ENCODE peak calls at places on chromosomes 6 and 20, in ten cellular contexts. One of them, this sample, is unnamed.

GRCh38 chr6:154343473-154344308 is 12.9 kb downstream of the IPCEF1 start:
- DNase-seq in IMR-90: peak
- DNase-seq in gastrocnemius medialis: no peak
- DNase-seq in HCT116: peak
- DNase-seq in H1: peak
- DNase-seq in right lobe of liver: no peak
- DNase-seq in body of pancreas: peak
- DNase-seq in breast epithelium: peak
- DNase-seq in thyroid gland: peak
- DNase-seq in tibial nerve: no peak
- DNase-seq in this sample: peak

GRCh38 chr20:32018269-32019155 is 8.3 kb downstream of the CCM2L start:
- DNase-seq in IMR-90: no peak
- DNase-seq in gastrocnemius medialis: peak
- DNase-seq in HCT116: peak
- DNase-seq in H1: peak
- DNase-seq in right lobe of liver: peak
- DNase-seq in body of pancreas: peak
- DNase-seq in breast epithelium: peak
- DNase-seq in thyroid gland: peak
- DNase-seq in tibial nerve: peak
- DNase-seq in this sample: peak

GRCh38 chr20:4545526-4545925 is 176.2 kb upstream of the PRND start:
- DNase-seq in IMR-90: peak
- DNase-seq in gastrocnemius medialis: no peak
- DNase-seq in HCT116: no peak
- DNase-seq in H1: no peak
- DNase-seq in right lobe of liver: no peak
- DNase-seq in body of pancreas: no peak
- DNase-seq in breast epithelium: no peak
- DNase-seq in thyroid gland: no peak
- DNase-seq in tibial nerve: no peak
- DNase-seq in this sample: no peak

GRCh38 chr6:39076993-39077535 is 28.5 kb downstream of the GLP1R start:
- DNase-seq in IMR-90: no peak
- DNase-seq in gastrocnemius medialis: no peak
- DNase-seq in HCT116: no peak
- DNase-seq in H1: no peak
- DNase-seq in right lobe of liver: no peak
- DNase-seq in body of pancreas: no peak
- DNase-seq in breast epithelium: no peak
- DNase-seq in thyroid gland: no peak
- DNase-seq in tibial nerve: no peak
- DNase-seq in this sample: no peak

GRCh38 chr6:75850026-75850385 is 101.0 kb downstream of the MYO6 start:
- DNase-seq in IMR-90: no peak
- DNase-seq in gastrocnemius medialis: no peak
- DNase-seq in HCT116: no peak
- DNase-seq in H1: no peak
- DNase-seq in right lobe of liver: no peak
- DNase-seq in body of pancreas: no peak
- DNase-seq in breast epithelium: no peak
- DNase-seq in thyroid gland: no peak
- DNase-seq in tibial nerve: no peak
- DNase-seq in this sample: no peak

GRCh38 chr20:11982289-11982957 is 64.7 kb downstream of the BTBD3 start:
- DNase-seq in IMR-90: no peak
- DNase-seq in gastrocnemius medialis: no peak
- DNase-seq in HCT116: no peak
- DNase-seq in H1: no peak
- DNase-seq in right lobe of liver: no peak
- DNase-seq in body of pancreas: peak
- DNase-seq in breast epithelium: no peak
- DNase-seq in thyroid gland: no peak
- DNase-seq in tibial nerve: no peak
- DNase-seq in this sample: no peak

GRCh38 chr6:21831531-21832291 is 238.2 kb downstream of the SOX4 start:
- DNase-seq in IMR-90: peak
- DNase-seq in gastrocnemius medialis: no peak
- DNase-seq in HCT116: no peak
- DNase-seq in H1: no peak
- DNase-seq in right lobe of liver: no peak
- DNase-seq in body of pancreas: no peak
- DNase-seq in breast epithelium: no peak
- DNase-seq in thyroid gland: no peak
- DNase-seq in tibial nerve: no peak
- DNase-seq in this sample: no peak

GRCh38 chr6:144036064-144036873 is 28.2 kb upstream of the PLAGL1 start:
- DNase-seq in IMR-90: peak
- DNase-seq in gastrocnemius medialis: no peak
- DNase-seq in HCT116: no peak
- DNase-seq in H1: no peak
- DNase-seq in right lobe of liver: no peak
- DNase-seq in body of pancreas: no peak
- DNase-seq in breast epithelium: no peak
- DNase-seq in thyroid gland: peak
- DNase-seq in tibial nerve: no peak
- DNase-seq in this sample: no peak

GRCh38 chr6:90940812-90941481 is 354.1 kb upstream of the MAP3K7 start:
- DNase-seq in IMR-90: peak
- DNase-seq in gastrocnemius medialis: no peak
- DNase-seq in HCT116: peak
- DNase-seq in H1: no peak
- DNase-seq in right lobe of liver: no peak
- DNase-seq in body of pancreas: no peak
- DNase-seq in breast epithelium: no peak
- DNase-seq in thyroid gland: no peak
- DNase-seq in tibial nerve: no peak
- DNase-seq in this sample: no peak

GRCh38 chr20:37803476-37804307 is 99.2 kb upstream of the VSTM2L start:
- DNase-seq in IMR-90: no peak
- DNase-seq in gastrocnemius medialis: no peak
- DNase-seq in HCT116: no peak
- DNase-seq in H1: no peak
- DNase-seq in right lobe of liver: no peak
- DNase-seq in body of pancreas: no peak
- DNase-seq in breast epithelium: no peak
- DNase-seq in thyroid gland: peak
- DNase-seq in tibial nerve: no peak
- DNase-seq in this sample: no peak

GRCh38 chr6:42239736-42240375 is 22.2 kb upstream of the MRPS10 start:
- DNase-seq in IMR-90: peak
- DNase-seq in gastrocnemius medialis: no peak
- DNase-seq in HCT116: no peak
- DNase-seq in H1: no peak
- DNase-seq in right lobe of liver: no peak
- DNase-seq in body of pancreas: no peak
- DNase-seq in breast epithelium: no peak
- DNase-seq in thyroid gland: no peak
- DNase-seq in tibial nerve: no peak
- DNase-seq in this sample: no peak
- TF ChIP-seq POLR2A in IMR-90: no peak
- TF ChIP-seq POLR2A in gastrocnemius medialis: no peak
- TF ChIP-seq POLR2A in HCT116: no peak
- TF ChIP-seq POLR2A in H1: no peak
- TF ChIP-seq POLR2A in right lobe of liver: no peak
- TF ChIP-seq POLR2A in body of pancreas: no peak
- TF ChIP-seq POLR2A in breast epithelium: no peak
- TF ChIP-seq POLR2A in thyroid gland: no peak
- TF ChIP-seq POLR2A in tibial nerve: no peak
- TF ChIP-seq POLR2A in this sample: no peak

GRCh38 chr20:23130622-23130916 is 44.4 kb upstream of the CD93 start:
- DNase-seq in IMR-90: no peak
- DNase-seq in gastrocnemius medialis: peak
- DNase-seq in HCT116: no peak
- DNase-seq in H1: no peak
- DNase-seq in right lobe of liver: no peak
- DNase-seq in body of pancreas: no peak
- DNase-seq in breast epithelium: no peak
- DNase-seq in thyroid gland: no peak
- DNase-seq in tibial nerve: no peak
- DNase-seq in this sample: no peak

GRCh38 chr20:23131766-23132165 is 45.6 kb upstream of the CD93 start:
- DNase-seq in IMR-90: no peak
- DNase-seq in gastrocnemius medialis: peak
- DNase-seq in HCT116: no peak
- DNase-seq in H1: no peak
- DNase-seq in right lobe of liver: no peak
- DNase-seq in body of pancreas: no peak
- DNase-seq in breast epithelium: no peak
- DNase-seq in thyroid gland: no peak
- DNase-seq in tibial nerve: no peak
- DNase-seq in this sample: no peak

GRCh38 chr20:23132293-23132929 is 46.3 kb upstream of the CD93 start:
- DNase-seq in IMR-90: no peak
- DNase-seq in gastrocnemius medialis: peak
- DNase-seq in HCT116: no peak
- DNase-seq in H1: no peak
- DNase-seq in right lobe of liver: no peak
- DNase-seq in body of pancreas: peak
- DNase-seq in breast epithelium: no peak
- DNase-seq in thyroid gland: no peak
- DNase-seq in tibial nerve: no peak
- DNase-seq in this sample: no peak

GRCh38 chr20:23133560-23133998 is 47.5 kb upstream of the CD93 start:
- DNase-seq in IMR-90: no peak
- DNase-seq in gastrocnemius medialis: peak
- DNase-seq in HCT116: no peak
- DNase-seq in H1: no peak
- DNase-seq in right lobe of liver: peak
- DNase-seq in body of pancreas: peak
- DNase-seq in breast epithelium: no peak
- DNase-seq in thyroid gland: no peak
- DNase-seq in tibial nerve: no peak
- DNase-seq in this sample: no peak

GRCh38 chr20:23132930-23133559 is 46.9 kb upstream of the CD93 start:
- DNase-seq in IMR-90: no peak
- DNase-seq in gastrocnemius medialis: peak
- DNase-seq in HCT116: no peak
- DNase-seq in H1: no peak
- DNase-seq in right lobe of liver: peak
- DNase-seq in body of pancreas: peak
- DNase-seq in breast epithelium: no peak
- DNase-seq in thyroid gland: no peak
- DNase-seq in tibial nerve: no peak
- DNase-seq in this sample: peak
- TF ChIP-seq POLR2A in IMR-90: no peak
- TF ChIP-seq POLR2A in gastrocnemius medialis: no peak
- TF ChIP-seq POLR2A in HCT116: no peak
- TF ChIP-seq POLR2A in H1: no peak
- TF ChIP-seq POLR2A in right lobe of liver: no peak
- TF ChIP-seq POLR2A in body of pancreas: no peak
- TF ChIP-seq POLR2A in breast epithelium: no peak
- TF ChIP-seq POLR2A in thyroid gland: no peak
- TF ChIP-seq POLR2A in tibial nerve: no peak
- TF ChIP-seq POLR2A in this sample: no peak

DNA sequence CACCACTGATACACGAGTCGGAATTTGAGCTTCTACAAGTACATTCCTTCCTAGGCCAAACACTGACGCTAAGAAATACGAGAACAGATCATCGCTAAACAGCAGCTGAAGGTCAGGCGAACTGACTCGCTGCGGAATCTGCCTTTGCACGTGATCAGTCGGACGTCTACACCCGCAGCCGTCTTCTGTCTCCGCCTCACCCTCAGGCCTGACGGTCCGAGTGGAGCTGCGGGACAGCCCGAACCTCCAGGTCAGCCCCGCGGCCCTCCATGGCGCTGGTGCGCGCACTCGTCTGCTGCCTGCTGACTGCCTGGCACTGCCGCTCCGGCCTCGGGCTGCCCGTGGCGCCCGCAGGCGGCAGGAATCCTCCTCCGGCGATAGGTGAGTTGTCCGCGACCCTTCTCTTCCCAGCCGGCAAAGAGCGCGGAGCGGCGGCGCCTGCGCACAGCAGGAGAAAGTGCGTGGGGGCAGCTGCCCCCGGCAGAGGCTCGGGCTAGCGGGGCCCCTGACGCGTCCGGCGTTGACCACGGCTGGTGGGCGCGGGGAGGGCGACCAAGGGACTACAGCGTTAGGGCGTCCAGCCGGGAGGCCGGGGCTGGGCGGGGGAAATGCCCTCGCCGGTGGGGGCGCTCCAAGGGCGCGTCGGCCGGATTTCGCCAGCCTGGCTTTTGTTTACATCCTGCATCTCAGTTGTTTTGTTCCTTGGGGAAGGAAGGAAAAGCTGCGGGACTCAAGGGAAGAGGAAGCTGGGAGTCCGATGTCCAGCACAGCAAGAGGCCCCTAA is at the start of gene SMPDL3A:
- DNase-seq in IMR-90: peak
- DNase-seq in gastrocnemius medialis: peak
- DNase-seq in HCT116: peak
- DNase-seq in H1: peak
- DNase-seq in right lobe of liver: peak
- DNase-seq in body of pancreas: peak
- DNase-seq in breast epithelium: peak
- DNase-seq in thyroid gland: peak
- DNase-seq in tibial nerve: peak
- DNase-seq in this sample: peak
- TF ChIP-seq POLR2A in IMR-90: peak
- TF ChIP-seq POLR2A in gastrocnemius medialis: peak
- TF ChIP-seq POLR2A in HCT116: peak
- TF ChIP-seq POLR2A in H1: peak
- TF ChIP-seq POLR2A in right lobe of liver: peak
- TF ChIP-seq POLR2A in body of pancreas: peak
- TF ChIP-seq POLR2A in breast epithelium: no peak
- TF ChIP-seq POLR2A in thyroid gland: peak
- TF ChIP-seq POLR2A in tibial nerve: peak
- TF ChIP-seq POLR2A in this sample: no peak

GRCh38 chr6:31811645-31812044 is 3.4 kb downstream of the HSPA1L start:
- DNase-seq in IMR-90: no peak
- DNase-seq in gastrocnemius medialis: no peak
- DNase-seq in HCT116: no peak
- DNase-seq in H1: no peak
- DNase-seq in right lobe of liver: no peak
- DNase-seq in body of pancreas: no peak
- DNase-seq in breast epithelium: no peak
- DNase-seq in thyroid gland: no peak
- DNase-seq in tibial nerve: no peak
- DNase-seq in this sample: no peak

GRCh38 chr6:31815025-31815838 is at the start of the genes HSPA1A and HSPA1L:
- DNase-seq in IMR-90: peak
- DNase-seq in gastrocnemius medialis: peak
- DNase-seq in HCT116: no peak
- DNase-seq in H1: peak
- DNase-seq in right lobe of liver: peak
- DNase-seq in body of pancreas: peak
- DNase-seq in breast epithelium: peak
- DNase-seq in thyroid gland: peak
- DNase-seq in tibial nerve: peak
- DNase-seq in this sample: peak

GRCh38 chr6:31820051-31820389 is 4.7 kb downstream of the HSPA1A start:
- DNase-seq in IMR-90: no peak
- DNase-seq in gastrocnemius medialis: no peak
- DNase-seq in HCT116: no peak
- DNase-seq in H1: no peak
- DNase-seq in right lobe of liver: no peak
- DNase-seq in body of pancreas: no peak
- DNase-seq in breast epithelium: no peak
- DNase-seq in thyroid gland: no peak
- DNase-seq in tibial nerve: no peak
- DNase-seq in this sample: no peak

GRCh38 chr6:31813463-31813849 is 1.6 kb downstream of the HSPA1L start:
- DNase-seq in IMR-90: no peak
- DNase-seq in gastrocnemius medialis: no peak
- DNase-seq in HCT116: no peak
- DNase-seq in H1: no peak
- DNase-seq in right lobe of liver: no peak
- DNase-seq in body of pancreas: no peak
- DNase-seq in breast epithelium: no peak
- DNase-seq in thyroid gland: no peak
- DNase-seq in tibial nerve: no peak
- DNase-seq in this sample: no peak

GRCh38 chr6:31814677-31815024 is 432 bp downstream of the HSPA1L start:
- DNase-seq in IMR-90: peak
- DNase-seq in gastrocnemius medialis: peak
- DNase-seq in HCT116: peak
- DNase-seq in H1: peak
- DNase-seq in right lobe of liver: peak
- DNase-seq in body of pancreas: peak
- DNase-seq in breast epithelium: peak
- DNase-seq in thyroid gland: peak
- DNase-seq in tibial nerve: peak
- DNase-seq in this sample: no peak
- TF ChIP-seq POLR2A in IMR-90: no peak
- TF ChIP-seq POLR2A in gastrocnemius medialis: no peak
- TF ChIP-seq POLR2A in HCT116: no peak
- TF ChIP-seq POLR2A in H1: peak
- TF ChIP-seq POLR2A in right lobe of liver: peak
- TF ChIP-seq POLR2A in body of pancreas: peak
- TF ChIP-seq POLR2A in breast epithelium: peak
- TF ChIP-seq POLR2A in thyroid gland: peak
- TF ChIP-seq POLR2A in tibial nerve: peak
- TF ChIP-seq POLR2A in this sample: no peak